ENCODE peak calls at places on chromosomes 11 and 22, in five cellular contexts. A is M059J, J is NAMALWA, R is cardiac muscle cell, Y is SJCRH30. L is an unnamed sample.

GRCh38 chr22:47129902-47130301 is 367.5 kb downstream of the TBC1D22A start:
- DNase-seq in A (no peak), J (no peak), Y (no peak), R (no peak), L (no peak)

GRCh38 chr22:48576333-48577013 is 1251.2 kb downstream of the BRD1 start:
- DNase-seq in R (no peak), Y (no peak), J (no peak), A (no peak), L (no peak)

GRCh38 chr11:66475349-66476172 is 4.7 kb upstream of the DPP3 start:
- DNase-seq in Y (no peak), J (no peak), A (no peak), R (no peak), L (no peak)

GRCh38 chr11:119489087-119489486 is 66.1 kb upstream of the THY1 start:
- DNase-seq in Y (no peak), A (no peak), J (no peak), R (no peak), L (no peak)

GRCh38 chr11:45872513-45873356 is 12.7 kb upstream of the MAPK8IP1 start:
- DNase-seq in A (peak), Y (peak), J (peak), R (peak), L (peak)

GRCh38 chr11:46658259-46658658 is 40.9 kb downstream of the ATG13 start:
- DNase-seq in A (peak), Y (no peak), R (peak), J (no peak), L (peak)

GRCh38 chr11:31437742-31438435 is 68.2 kb downstream of the DNAJC24 start:
- DNase-seq in R (no peak), Y (peak), J (no peak), A (peak), L (no peak)

GRCh38 chr11:11306855-11307254 is 46.2 kb downstream of the CSNK2A3 start:
- DNase-seq in A (no peak), Y (no peak), R (peak), J (no peak), L (no peak)

GRCh38 chr22:39182478-39183030 is 30.1 kb upstream of the CBX7 start:
- DNase-seq in J (no peak), R (peak), A (no peak), Y (no peak), L (no peak)

GRCh38 chr11:119861160-119861559 is 132.2 kb upstream of the NECTIN1 start:
- DNase-seq in Y (no peak), J (no peak), R (no peak), A (no peak), L (no peak)

GRCh38 chr22:38554281-38554680 is 15.7 kb downstream of the DMC1 start:
- DNase-seq in J (no peak), A (no peak), Y (no peak), R (no peak), L (peak)

GRCh38 chr11:42161886-42162285 is 702.4 kb upstream of the LRRC4C start:
- DNase-seq in J (no peak), A (peak), Y (no peak), R (peak), L (no peak)

GRCh38 chr22:26534166-26534855 is 22.0 kb upstream of the TFIP11 start:
- DNase-seq in A (no peak), R (no peak), J (peak), Y (no peak), L (no peak)

L was measured in renal cortical epithelial cell.